ENCODE peak calls at places on chromosomes 1 and 21, in six cellular contexts. One of them, this sample, is unnamed.

GRCh38 chr1:145891587-145892485 is 6.2 kb upstream of the ANKRD35 start:
- DNase-seq in mammary epithelial cell: peak
- DNase-seq in fibroblast of lung: peak
- DNase-seq in PC-9: peak
- DNase-seq in GM23338: peak
- DNase-seq in hepatocyte: peak
- DNase-seq in this sample: peak

GRCh38 chr1:22443332-22443731 is 8.3 kb upstream of the ZBTB40 start:
- DNase-seq in mammary epithelial cell: no peak
- DNase-seq in fibroblast of lung: no peak
- DNase-seq in PC-9: no peak
- DNase-seq in GM23338: peak
- DNase-seq in hepatocyte: no peak
- DNase-seq in this sample: no peak

GRCh38 chr1:85289207-85289847 is 12.9 kb upstream of the BCL10 start:
- DNase-seq in mammary epithelial cell: peak
- DNase-seq in fibroblast of lung: peak
- DNase-seq in PC-9: peak
- DNase-seq in GM23338: no peak
- DNase-seq in hepatocyte: peak
- DNase-seq in this sample: no peak

GRCh38 chr1:27658951-27659496 is 13.0 kb downstream of the IFI6 start:
- DNase-seq in mammary epithelial cell: peak
- DNase-seq in fibroblast of lung: peak
- DNase-seq in PC-9: peak
- DNase-seq in GM23338: peak
- DNase-seq in hepatocyte: peak
- DNase-seq in this sample: no peak

GRCh38 chr1:97792655-97793054 is 128.2 kb downstream of the DPYD start:
- DNase-seq in mammary epithelial cell: no peak
- DNase-seq in fibroblast of lung: no peak
- DNase-seq in PC-9: no peak
- DNase-seq in GM23338: no peak
- DNase-seq in hepatocyte: no peak
- DNase-seq in this sample: no peak

GRCh38 chr1:201582977-201583376 is 44.0 kb downstream of the NAV1 start:
- DNase-seq in mammary epithelial cell: no peak
- DNase-seq in fibroblast of lung: no peak
- DNase-seq in PC-9: no peak
- DNase-seq in GM23338: no peak
- DNase-seq in hepatocyte: no peak
- DNase-seq in this sample: no peak

GRCh38 chr1:4668738-4669700 is 14.6 kb downstream of the AJAP1 start:
- DNase-seq in mammary epithelial cell: peak
- DNase-seq in fibroblast of lung: peak
- DNase-seq in PC-9: no peak
- DNase-seq in GM23338: no peak
- DNase-seq in hepatocyte: no peak
- DNase-seq in this sample: no peak

GRCh38 chr1:115351143-115351542 is 13.1 kb upstream of the NGF start:
- DNase-seq in mammary epithelial cell: no peak
- DNase-seq in fibroblast of lung: no peak
- DNase-seq in PC-9: no peak
- DNase-seq in GM23338: no peak
- DNase-seq in hepatocyte: no peak
- DNase-seq in this sample: no peak

GRCh38 chr1:204287466-204287881 is 72.3 kb downstream of the PLEKHA6 start:
- DNase-seq in mammary epithelial cell: peak
- DNase-seq in fibroblast of lung: no peak
- DNase-seq in PC-9: no peak
- DNase-seq in GM23338: peak
- DNase-seq in hepatocyte: no peak
- DNase-seq in this sample: no peak

GRCh38 chr1:60504206-60504868 is 430.8 kb upstream of the C1orf87 start:
- DNase-seq in mammary epithelial cell: no peak
- DNase-seq in fibroblast of lung: no peak
- DNase-seq in PC-9: no peak
- DNase-seq in GM23338: no peak
- DNase-seq in hepatocyte: no peak
- DNase-seq in this sample: no peak

GRCh38 chr1:24643362-24644346 is 552 bp downstream of the SRRM1 start:
- DNase-seq in mammary epithelial cell: peak
- DNase-seq in fibroblast of lung: peak
- DNase-seq in PC-9: peak
- DNase-seq in GM23338: peak
- DNase-seq in hepatocyte: peak
- DNase-seq in this sample: peak

GRCh38 chr1:172069535-172069934 is 228.2 kb downstream of the DNM3 start:
- DNase-seq in mammary epithelial cell: no peak
- DNase-seq in fibroblast of lung: peak
- DNase-seq in PC-9: no peak
- DNase-seq in GM23338: no peak
- DNase-seq in hepatocyte: no peak
- DNase-seq in this sample: no peak

GRCh38 chr1:220325306-220325995 is 53.2 kb upstream of the RAB3GAP2 start:
- DNase-seq in mammary epithelial cell: no peak
- DNase-seq in fibroblast of lung: no peak
- DNase-seq in PC-9: no peak
- DNase-seq in GM23338: no peak
- DNase-seq in hepatocyte: no peak
- DNase-seq in this sample: no peak

GRCh38 chr1:99682291-99682751 is 36.4 kb downstream of the PALMD start:
- DNase-seq in mammary epithelial cell: peak
- DNase-seq in fibroblast of lung: peak
- DNase-seq in PC-9: no peak
- DNase-seq in GM23338: no peak
- DNase-seq in hepatocyte: no peak
- DNase-seq in this sample: no peak

GRCh38 chr1:9960705-9961562 is 17.7 kb downstream of the NMNAT1 start:
- DNase-seq in mammary epithelial cell: no peak
- DNase-seq in fibroblast of lung: peak
- DNase-seq in PC-9: no peak
- DNase-seq in GM23338: peak
- DNase-seq in hepatocyte: no peak
- DNase-seq in this sample: peak

GRCh38 chr1:25099343-25099951 is 132.9 kb downstream of the SYF2 start:
- DNase-seq in mammary epithelial cell: no peak
- DNase-seq in fibroblast of lung: peak
- DNase-seq in PC-9: no peak
- DNase-seq in GM23338: no peak
- DNase-seq in hepatocyte: no peak
- DNase-seq in this sample: no peak

GRCh38 chr1:210293191-210293607 is 35.5 kb upstream of the HHAT start:
- DNase-seq in mammary epithelial cell: no peak
- DNase-seq in fibroblast of lung: peak
- DNase-seq in PC-9: no peak
- DNase-seq in GM23338: no peak
- DNase-seq in hepatocyte: peak
- DNase-seq in this sample: no peak

GRCh38 chr1:112083487-112083886 is 94.0 kb upstream of the KCND3 start:
- DNase-seq in mammary epithelial cell: peak
- DNase-seq in fibroblast of lung: peak
- DNase-seq in PC-9: no peak
- DNase-seq in GM23338: peak
- DNase-seq in hepatocyte: peak
- DNase-seq in this sample: peak

GRCh38 chr1:168234846-168235547 is 9.2 kb downstream of the SFT2D2 start:
- DNase-seq in mammary epithelial cell: peak
- DNase-seq in fibroblast of lung: peak
- DNase-seq in PC-9: no peak
- DNase-seq in GM23338: peak
- DNase-seq in hepatocyte: peak
- DNase-seq in this sample: peak

GRCh38 chr1:228376262-228376628 is 30.4 kb downstream of the TRIM11 start:
- DNase-seq in mammary epithelial cell: no peak
- DNase-seq in fibroblast of lung: no peak
- DNase-seq in PC-9: no peak
- DNase-seq in GM23338: no peak
- DNase-seq in hepatocyte: no peak
- DNase-seq in this sample: peak

GRCh38 chr21:20875741-20876140 is 122.5 kb upstream of the NCAM2 start:
- DNase-seq in mammary epithelial cell: no peak
- DNase-seq in fibroblast of lung: no peak
- DNase-seq in PC-9: no peak
- DNase-seq in GM23338: peak
- DNase-seq in hepatocyte: peak
- DNase-seq in this sample: no peak

GRCh38 chr1:205447457-205448415 is 8.1 kb downstream of the BLACAT1 start:
- DNase-seq in mammary epithelial cell: peak
- DNase-seq in fibroblast of lung: peak
- DNase-seq in PC-9: peak
- DNase-seq in GM23338: peak
- DNase-seq in hepatocyte: no peak
- DNase-seq in this sample: no peak

GRCh38 chr1:13797397-13797796 is 97.4 kb downstream of the PRDM2 start:
- DNase-seq in mammary epithelial cell: no peak
- DNase-seq in fibroblast of lung: no peak
- DNase-seq in PC-9: no peak
- DNase-seq in GM23338: no peak
- DNase-seq in hepatocyte: no peak
- DNase-seq in this sample: peak

GRCh38 chr1:100187912-100188311 is 9.9 kb upstream of the LRRC39 start:
- DNase-seq in mammary epithelial cell: no peak
- DNase-seq in fibroblast of lung: peak
- DNase-seq in PC-9: no peak
- DNase-seq in GM23338: no peak
- DNase-seq in hepatocyte: peak
- DNase-seq in this sample: peak

GRCh38 chr1:31790641-31791091 is 25.2 kb downstream of the SPOCD1 start:
- DNase-seq in mammary epithelial cell: no peak
- DNase-seq in fibroblast of lung: no peak
- DNase-seq in PC-9: no peak
- DNase-seq in GM23338: no peak
- DNase-seq in hepatocyte: no peak
- DNase-seq in this sample: no peak

GRCh38 chr1:18344755-18345154 is 136.0 kb upstream of the KLHDC7A start:
- DNase-seq in mammary epithelial cell: no peak
- DNase-seq in fibroblast of lung: no peak
- DNase-seq in PC-9: no peak
- DNase-seq in GM23338: no peak
- DNase-seq in hepatocyte: no peak
- DNase-seq in this sample: peak

GRCh38 chr1:76285578-76286135 is 211.1 kb downstream of the ST6GALNAC3 start:
- DNase-seq in mammary epithelial cell: no peak
- DNase-seq in fibroblast of lung: no peak
- DNase-seq in PC-9: no peak
- DNase-seq in GM23338: no peak
- DNase-seq in hepatocyte: no peak
- DNase-seq in this sample: no peak

GRCh38 chr21:17612565-17613241 is at the start of gene BTG3:
- DNase-seq in mammary epithelial cell: peak
- DNase-seq in fibroblast of lung: peak
- DNase-seq in PC-9: peak
- DNase-seq in GM23338: peak
- DNase-seq in hepatocyte: peak
- DNase-seq in this sample: peak

GRCh38 chr1:30758785-30759380 is 1.3 kb upstream of the LAPTM5 start:
- DNase-seq in mammary epithelial cell: peak
- DNase-seq in fibroblast of lung: peak
- DNase-seq in PC-9: no peak
- DNase-seq in GM23338: peak
- DNase-seq in hepatocyte: no peak
- DNase-seq in this sample: peak

GRCh38 chr1:30761312-30762151 is 4.0 kb upstream of the LAPTM5 start:
- DNase-seq in mammary epithelial cell: no peak
- DNase-seq in fibroblast of lung: peak
- DNase-seq in PC-9: no peak
- DNase-seq in GM23338: no peak
- DNase-seq in hepatocyte: no peak
- DNase-seq in this sample: no peak

GRCh38 chr1:30759718-30760281 is 2.2 kb upstream of the LAPTM5 start:
- DNase-seq in mammary epithelial cell: no peak
- DNase-seq in fibroblast of lung: no peak
- DNase-seq in PC-9: no peak
- DNase-seq in GM23338: peak
- DNase-seq in hepatocyte: no peak
- DNase-seq in this sample: no peak

GRCh38 chr1:30762152-30762930 is 4.8 kb upstream of the LAPTM5 start:
- DNase-seq in mammary epithelial cell: no peak
- DNase-seq in fibroblast of lung: no peak
- DNase-seq in PC-9: no peak
- DNase-seq in GM23338: no peak
- DNase-seq in hepatocyte: no peak
- DNase-seq in this sample: no peak

GRCh38 chr1:30760596-30761311 is 3.2 kb upstream of the LAPTM5 start:
- DNase-seq in mammary epithelial cell: no peak
- DNase-seq in fibroblast of lung: no peak
- DNase-seq in PC-9: no peak
- DNase-seq in GM23338: no peak
- DNase-seq in hepatocyte: no peak
- DNase-seq in this sample: no peak
- H3K27ac ChIP-seq in mammary epithelial cell: no peak
- H3K27ac ChIP-seq in fibroblast of lung: no peak
- H3K27ac ChIP-seq in PC-9: no peak
- H3K27ac ChIP-seq in GM23338: no peak
- H3K27ac ChIP-seq in hepatocyte: no peak
- H3K27ac ChIP-seq in this sample: no peak

DNA sequence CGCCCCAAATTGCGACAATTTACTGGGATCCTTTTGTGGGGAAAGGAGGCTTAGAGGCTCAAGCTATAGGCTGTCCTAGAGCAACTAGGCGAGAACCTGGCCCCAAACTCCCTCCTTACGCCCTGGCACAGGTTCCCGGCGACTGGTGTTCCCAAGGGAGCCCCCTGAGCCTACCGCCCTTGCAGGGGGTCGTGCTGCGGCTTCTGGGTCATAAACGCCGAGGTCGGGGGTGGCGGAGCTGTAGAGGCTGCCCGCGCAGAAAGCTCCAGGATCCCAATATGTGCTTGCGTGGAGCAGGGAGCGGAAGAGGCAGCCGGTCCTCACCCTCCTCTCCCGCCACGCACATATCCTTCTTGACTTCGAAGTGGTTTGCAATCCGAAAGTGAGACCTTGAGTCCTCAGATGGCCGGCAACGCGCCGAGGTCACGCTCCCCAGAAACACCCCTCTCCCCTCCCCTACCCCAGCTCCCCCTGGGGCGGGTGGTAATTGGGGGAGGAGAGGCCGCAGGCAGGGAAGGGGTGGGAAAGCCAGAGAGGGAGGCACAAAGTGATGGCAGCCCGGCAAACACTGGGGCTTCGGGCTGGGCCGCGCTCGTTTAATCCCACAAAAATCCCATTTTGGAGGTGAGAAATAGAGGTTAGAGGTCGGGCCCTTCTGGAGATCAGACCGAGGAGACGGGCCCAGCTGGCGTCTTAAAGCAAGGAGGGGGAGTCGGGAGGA is 6.2 kb downstream of the SIM2 start:
- DNase-seq in mammary epithelial cell: no peak
- DNase-seq in fibroblast of lung: no peak
- DNase-seq in PC-9: no peak
- DNase-seq in GM23338: peak
- DNase-seq in hepatocyte: no peak
- DNase-seq in this sample: no peak
- TF ChIP-seq EZH2 in mammary epithelial cell: peak
- TF ChIP-seq EZH2 in fibroblast of lung: peak
- TF ChIP-seq EZH2 in PC-9: no peak
- TF ChIP-seq EZH2 in GM23338: peak
- TF ChIP-seq EZH2 in hepatocyte: peak
- TF ChIP-seq EZH2 in this sample: no peak

GRCh38 chr21:32562426-32562825 is 22.9 kb downstream of the TCP10L start:
- DNase-seq in mammary epithelial cell: no peak
- DNase-seq in fibroblast of lung: peak
- DNase-seq in PC-9: no peak
- DNase-seq in GM23338: peak
- DNase-seq in hepatocyte: peak
- DNase-seq in this sample: peak
- TF ChIP-seq CTCF in mammary epithelial cell: peak
- TF ChIP-seq CTCF in fibroblast of lung: peak
- TF ChIP-seq CTCF in PC-9: no peak
- TF ChIP-seq CTCF in GM23338: peak
- TF ChIP-seq CTCF in hepatocyte: peak
- TF ChIP-seq CTCF in this sample: peak

GRCh38 chr1:158809862-158810261 is 21.3 kb upstream of the MNDA start:
- DNase-seq in mammary epithelial cell: no peak
- DNase-seq in fibroblast of lung: no peak
- DNase-seq in PC-9: no peak
- DNase-seq in GM23338: no peak
- DNase-seq in hepatocyte: no peak
- DNase-seq in this sample: no peak
- H3K27ac ChIP-seq in mammary epithelial cell: no peak
- H3K27ac ChIP-seq in fibroblast of lung: no peak
- H3K27ac ChIP-seq in PC-9: no peak
- H3K27ac ChIP-seq in GM23338: no peak
- H3K27ac ChIP-seq in hepatocyte: no peak
- H3K27ac ChIP-seq in this sample: no peak